ENCODE peak calls at places on chromosome 16, in seven cellular contexts. One of them, this sample, is unnamed.

GRCh38 chr16:27240948-27241531 is 27.5 kb downstream of the NSMCE1 start:
- DNase-seq in SK-N-SH: no peak
- DNase-seq in HepG2: no peak
- DNase-seq in GM12878: no peak
- DNase-seq in K562: no peak
- DNase-seq in HCT116: no peak
- DNase-seq in H1: no peak
- DNase-seq in this sample: no peak

GRCh38 chr16:31713945-31714898 is 159.4 kb upstream of the ZNF267 start:
- DNase-seq in SK-N-SH: peak; percentile 60
- DNase-seq in HCT116: no peak
- DNase-seq in K562: peak; percentile 52
- DNase-seq in H1: peak; percentile 21
- DNase-seq in HepG2: no peak
- DNase-seq in GM12878: no peak
- DNase-seq in this sample: no peak

GRCh38 chr16:3736116-3736515 is 18.8 kb upstream of the TRAP1 start:
- DNase-seq in HepG2: no peak
- DNase-seq in HCT116: no peak
- DNase-seq in H1: no peak
- DNase-seq in K562: no peak
- DNase-seq in SK-N-SH: no peak
- DNase-seq in GM12878: no peak
- DNase-seq in this sample: no peak

GRCh38 chr16:66152841-66153525 is 213.5 kb upstream of the CDH5 start:
- DNase-seq in GM12878: no peak
- DNase-seq in HepG2: peak; percentile 64
- DNase-seq in K562: no peak
- DNase-seq in H1: no peak
- DNase-seq in SK-N-SH: no peak
- DNase-seq in HCT116: no peak
- DNase-seq in this sample: no peak

GRCh38 chr16:47848481-47849109 is 307.2 kb downstream of the ABCC12 start:
- DNase-seq in HCT116: no peak
- DNase-seq in SK-N-SH: no peak
- DNase-seq in K562: no peak
- DNase-seq in H1: peak; percentile 41
- DNase-seq in HepG2: no peak
- DNase-seq in GM12878: no peak
- DNase-seq in this sample: peak; percentile 13

GRCh38 chr16:19948186-19949104 is 63.8 kb upstream of the GPRC5B start:
- DNase-seq in HepG2: no peak
- DNase-seq in SK-N-SH: no peak
- DNase-seq in H1: peak; percentile 74
- DNase-seq in K562: no peak
- DNase-seq in GM12878: no peak
- DNase-seq in HCT116: no peak
- DNase-seq in this sample: no peak

GRCh38 chr16:21233045-21233520 is 416 bp upstream of the ANKS4B start:
- DNase-seq in HCT116: no peak
- DNase-seq in HepG2: no peak
- DNase-seq in SK-N-SH: no peak
- DNase-seq in H1: no peak
- DNase-seq in K562: no peak
- DNase-seq in GM12878: no peak
- DNase-seq in this sample: no peak

GRCh38 chr16:80527297-80527696 is 13.5 kb upstream of the DYNLRB2 start:
- DNase-seq in SK-N-SH: peak; percentile 11
- DNase-seq in H1: no peak
- DNase-seq in HepG2: peak; percentile 15
- DNase-seq in GM12878: no peak
- DNase-seq in HCT116: peak; percentile 8
- DNase-seq in K562: no peak
- DNase-seq in this sample: peak; percentile 83

GRCh38 chr16:24515186-24515585 is 24.2 kb upstream of the RBBP6 start:
- DNase-seq in HCT116: no peak
- DNase-seq in SK-N-SH: no peak
- DNase-seq in H1: no peak
- DNase-seq in GM12878: no peak
- DNase-seq in K562: no peak
- DNase-seq in HepG2: no peak
- DNase-seq in this sample: no peak

GRCh38 chr16:73024571-73025105 is 23.3 kb downstream of the ZFHX3 start:
- DNase-seq in HCT116: no peak
- DNase-seq in HepG2: no peak
- DNase-seq in GM12878: no peak
- DNase-seq in K562: no peak
- DNase-seq in SK-N-SH: no peak
- DNase-seq in H1: no peak
- DNase-seq in this sample: no peak

GRCh38 chr16:2985457-2985856 is 5.2 kb upstream of the PKMYT1 start:
- DNase-seq in SK-N-SH: no peak
- DNase-seq in HCT116: no peak
- DNase-seq in H1: no peak
- DNase-seq in K562: no peak
- DNase-seq in HepG2: no peak
- DNase-seq in GM12878: no peak
- DNase-seq in this sample: no peak

GRCh38 chr16:29900102-29900887 is at the start of gene ASPHD1:
- DNase-seq in HepG2: peak; percentile 86
- DNase-seq in HCT116: peak; percentile 29
- DNase-seq in H1: peak; percentile 25
- DNase-seq in SK-N-SH: peak; percentile 92
- DNase-seq in K562: no peak
- DNase-seq in GM12878: no peak
- DNase-seq in this sample: peak; percentile 91

GRCh38 chr16:11972128-11972527 is 4.4 kb upstream of the SNX29 start:
- DNase-seq in HCT116: no peak
- DNase-seq in SK-N-SH: no peak
- DNase-seq in HepG2: peak; percentile 72
- DNase-seq in K562: no peak
- DNase-seq in GM12878: no peak
- DNase-seq in H1: no peak
- DNase-seq in this sample: peak; percentile 28

GRCh38 chr16:25988089-25988488 is 296.3 kb downstream of the HS3ST4 start:
- DNase-seq in H1: no peak
- DNase-seq in HCT116: no peak
- DNase-seq in SK-N-SH: no peak
- DNase-seq in GM12878: no peak
- DNase-seq in HepG2: no peak
- DNase-seq in K562: no peak
- DNase-seq in this sample: no peak

GRCh38 chr16:53224932-53225533 is 170.2 kb downstream of the CHD9 start:
- DNase-seq in SK-N-SH: no peak
- DNase-seq in GM12878: no peak
- DNase-seq in H1: no peak
- DNase-seq in HCT116: no peak
- DNase-seq in HepG2: no peak
- DNase-seq in K562: peak; percentile 12
- DNase-seq in this sample: no peak

GRCh38 chr16:30434852-30435251 is 5.0 kb upstream of the DCTPP1 start:
- DNase-seq in SK-N-SH: no peak
- DNase-seq in H1: no peak
- DNase-seq in K562: no peak
- DNase-seq in GM12878: no peak
- DNase-seq in HCT116: no peak
- DNase-seq in HepG2: no peak
- DNase-seq in this sample: no peak

GRCh38 chr16:87741700-87742415 is 23.9 kb downstream of the KLHDC4 start:
- DNase-seq in GM12878: no peak
- DNase-seq in SK-N-SH: no peak
- DNase-seq in HepG2: no peak
- DNase-seq in H1: no peak
- DNase-seq in K562: no peak
- DNase-seq in HCT116: no peak
- DNase-seq in this sample: no peak

GRCh38 chr16:87739801-87740200 is 26.0 kb downstream of the KLHDC4 start:
- DNase-seq in HepG2: no peak
- DNase-seq in H1: no peak
- DNase-seq in GM12878: no peak
- DNase-seq in HCT116: no peak
- DNase-seq in SK-N-SH: no peak
- DNase-seq in K562: no peak
- DNase-seq in this sample: no peak

GRCh38 chr16:87740909-87741424 is 24.8 kb downstream of the KLHDC4 start:
- DNase-seq in SK-N-SH: no peak
- DNase-seq in H1: no peak
- DNase-seq in GM12878: no peak
- DNase-seq in HCT116: no peak
- DNase-seq in HepG2: no peak
- DNase-seq in K562: no peak
- DNase-seq in this sample: no peak

GRCh38 chr16:87742781-87743490 is 22.9 kb downstream of the KLHDC4 start:
- DNase-seq in K562: no peak
- DNase-seq in SK-N-SH: no peak
- DNase-seq in GM12878: no peak
- DNase-seq in HCT116: no peak
- DNase-seq in HepG2: no peak
- DNase-seq in H1: no peak
- DNase-seq in this sample: no peak

GRCh38 chr16:87740441-87740840 is 25.3 kb downstream of the KLHDC4 start:
- DNase-seq in K562: no peak
- DNase-seq in GM12878: no peak
- DNase-seq in HCT116: no peak
- DNase-seq in SK-N-SH: no peak
- DNase-seq in H1: no peak
- DNase-seq in HepG2: no peak
- DNase-seq in this sample: no peak
- TF ChIP-seq JUND in K562: no peak
- TF ChIP-seq JUND in GM12878: no peak
- TF ChIP-seq JUND in HCT116: no peak
- TF ChIP-seq JUND in SK-N-SH: no peak
- TF ChIP-seq JUND in H1: no peak
- TF ChIP-seq JUND in HepG2: no peak
- TF ChIP-seq JUND in this sample: no peak

DNA sequence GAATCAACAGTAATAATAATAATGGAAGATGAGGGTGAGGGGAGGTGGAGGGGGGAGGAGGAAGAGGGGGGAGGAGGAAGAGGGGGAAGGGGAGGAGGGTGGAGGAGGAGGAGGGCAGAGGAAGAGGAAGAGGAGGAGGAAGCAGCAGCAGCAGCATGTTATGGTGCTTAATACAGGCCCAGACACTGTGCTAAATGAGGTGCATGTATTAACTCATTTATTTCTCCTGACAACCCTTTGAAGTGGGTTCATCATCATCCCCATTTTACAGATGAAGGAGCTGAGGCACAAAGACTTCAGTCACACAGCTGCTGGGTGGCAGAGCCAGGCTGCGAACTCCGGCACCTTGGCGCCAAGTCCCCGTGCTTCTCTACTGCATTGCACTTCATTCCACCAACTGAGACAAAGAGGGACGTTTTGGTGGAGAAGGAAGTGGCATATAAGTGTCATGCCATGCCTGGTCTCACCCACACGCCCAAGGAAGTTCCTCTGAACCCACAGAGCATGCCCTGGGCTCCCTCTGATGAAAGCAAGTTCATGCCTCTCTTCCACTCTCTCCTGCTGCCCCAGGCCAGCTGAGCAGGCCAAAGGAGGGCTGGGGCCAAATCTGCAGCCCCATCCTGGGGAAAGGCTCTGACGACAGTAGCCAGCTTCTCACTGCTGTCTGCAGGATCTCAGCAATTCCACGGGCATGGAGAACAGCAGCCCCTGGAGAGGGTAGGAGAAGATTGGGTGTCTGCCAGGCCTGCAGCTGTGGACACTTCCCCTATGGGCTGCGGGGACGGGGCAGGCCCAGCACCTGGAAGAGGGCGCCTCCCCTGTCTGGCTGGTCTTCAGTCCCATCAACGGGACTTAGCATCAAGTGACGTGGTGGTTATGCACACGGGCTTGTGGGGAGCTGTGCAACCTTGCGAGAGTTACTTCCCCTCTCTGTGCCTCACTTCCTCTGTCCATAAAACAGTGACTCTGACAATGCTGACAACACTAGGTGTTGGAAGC is 21.8 kb downstream of the XYLT1 start:
- DNase-seq in GM12878: no peak
- DNase-seq in K562: no peak
- DNase-seq in SK-N-SH: peak; percentile 20
- DNase-seq in HCT116: no peak
- DNase-seq in H1: no peak
- DNase-seq in HepG2: no peak
- DNase-seq in this sample: no peak
- TF ChIP-seq JUND in GM12878: no peak
- TF ChIP-seq JUND in K562: no peak
- TF ChIP-seq JUND in SK-N-SH: no peak
- TF ChIP-seq JUND in HCT116: no peak
- TF ChIP-seq JUND in H1: no peak
- TF ChIP-seq JUND in HepG2: no peak
- TF ChIP-seq JUND in this sample: no peak

DNA sequence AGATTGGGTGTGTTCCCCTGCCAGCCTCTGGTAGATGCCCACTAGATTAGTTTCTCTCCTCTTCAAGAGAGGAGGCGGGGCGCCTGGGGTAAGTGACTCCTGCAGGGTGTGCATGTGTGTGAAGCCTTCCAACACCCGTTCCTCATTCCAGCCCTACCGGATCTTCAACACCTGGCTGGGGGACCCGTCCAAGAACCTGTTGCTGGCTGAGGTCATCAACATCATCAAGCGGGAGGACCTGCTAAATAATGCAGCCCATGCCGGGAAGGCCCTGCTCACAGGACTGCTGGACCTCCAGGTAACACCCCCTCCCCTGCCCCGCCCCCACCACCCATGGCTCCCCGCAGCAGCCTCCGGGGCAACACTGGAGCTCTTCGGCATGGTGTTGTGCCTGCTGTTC is 21.2 kb downstream of the TMEM186 start:
- DNase-seq in HCT116: no peak
- DNase-seq in SK-N-SH: no peak
- DNase-seq in GM12878: no peak
- DNase-seq in K562: no peak
- DNase-seq in H1: no peak
- DNase-seq in HepG2: no peak
- DNase-seq in this sample: peak; percentile 87
- TF ChIP-seq JUND in HCT116: no peak
- TF ChIP-seq JUND in SK-N-SH: no peak
- TF ChIP-seq JUND in GM12878: no peak
- TF ChIP-seq JUND in K562: no peak
- TF ChIP-seq JUND in H1: no peak
- TF ChIP-seq JUND in HepG2: no peak
- TF ChIP-seq JUND in this sample: no peak

DNA sequence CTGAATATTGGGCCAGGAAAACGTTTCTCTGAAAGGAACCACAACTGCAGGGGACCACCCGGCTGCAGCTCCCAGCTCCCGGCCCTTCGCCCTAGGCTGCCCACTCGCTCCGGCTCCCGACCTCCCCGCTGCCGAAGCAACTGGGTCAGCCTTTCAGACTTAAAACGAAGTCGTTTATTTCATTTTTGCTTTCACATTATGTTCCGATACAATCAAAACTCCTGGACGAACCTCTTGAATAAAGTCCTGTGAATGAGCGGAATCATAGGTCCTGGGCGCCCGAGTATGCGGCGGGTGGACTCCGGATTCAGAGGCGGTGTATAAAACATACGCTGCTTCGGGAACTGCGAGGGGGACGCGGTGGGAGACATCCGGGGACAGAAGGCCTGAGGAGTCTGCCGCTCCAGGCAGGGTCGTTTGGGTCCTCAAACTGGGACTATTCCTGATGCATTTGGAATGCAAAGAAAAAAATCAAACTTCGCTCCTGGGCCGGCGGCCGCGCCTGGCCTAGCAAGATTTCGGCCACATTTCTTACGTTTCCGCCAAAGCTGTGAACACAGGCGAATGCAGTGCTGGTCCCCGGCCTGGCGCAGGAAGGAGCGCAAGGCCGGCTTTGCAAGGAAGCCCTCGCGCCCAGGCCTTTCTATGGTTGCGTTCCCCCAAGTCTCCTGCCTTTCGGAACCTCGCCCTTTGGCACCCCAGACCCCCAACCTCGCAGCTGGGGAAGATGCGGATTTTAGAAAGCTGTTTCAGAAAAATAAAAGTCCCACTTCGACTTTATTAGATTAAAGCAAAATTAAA is 3.7 kb downstream of the CBLN1 start:
- DNase-seq in H1: no peak
- DNase-seq in HCT116: no peak
- DNase-seq in K562: no peak
- DNase-seq in SK-N-SH: no peak
- DNase-seq in GM12878: no peak
- DNase-seq in HepG2: no peak
- DNase-seq in this sample: no peak
- TF ChIP-seq JUND in H1: no peak
- TF ChIP-seq JUND in HCT116: no peak
- TF ChIP-seq JUND in K562: no peak
- TF ChIP-seq JUND in SK-N-SH: no peak
- TF ChIP-seq JUND in GM12878: no peak
- TF ChIP-seq JUND in HepG2: no peak
- TF ChIP-seq JUND in this sample: no peak

This sample was measured in T47D.